ENCODE peak calls at places on chromosome 14, in seven cellular contexts. T is NT2/D1, H is HAP-1, B is psoas muscle, O is suprapubic skin, Q is mammary epithelial cell, V is thoracic aorta. F is an unnamed sample. For H3K4me1 and H3K9me3, the result is how much of the 10 kb centered on the place peaks cover.

GRCh38 chr14:79304279-79304678 is 907.0 kb downstream of the DIO2 start:
- DNase-seq in T (no peak), H (no peak), B (no peak), O (no peak), Q (no peak), V (no peak), F (no peak)

GRCh38 chr14:36027354-36027753 is 149.2 kb downstream of the PTCSC3 start:
- DNase-seq in T (no peak), H (no peak), B (no peak), O (no peak), Q (no peak), V (no peak), F (no peak)

GRCh38 chr14:73973497-73973896 is 23.4 kb downstream of the COQ6 start:
- DNase-seq in T (no peak), H (no peak), B (no peak), O (no peak), Q (no peak), V (no peak), F (no peak)

GRCh38 chr14:44963775-44964380 is 1.9 kb downstream of the TOGARAM1 start:
- DNase-seq in T (no peak), H (peak), B (no peak), O (no peak), Q (peak), V (no peak), F (no peak)

GRCh38 chr14:63562414-63562813 is 19.2 kb upstream of the PPP2R5E start:
- DNase-seq in T (no peak), H (no peak), B (no peak), O (no peak), Q (peak), V (no peak), F (no peak)

GRCh38 chr14:103302966-103303365 is 31.1 kb upstream of the EIF5 start:
- DNase-seq in T (no peak), H (no peak), B (no peak), O (no peak), Q (no peak), V (no peak), F (no peak)

GRCh38 chr14:90968025-90968424 is 92.4 kb downstream of the RPS6KA5 start:
- DNase-seq in T (no peak), H (no peak), B (no peak), O (no peak), Q (no peak), V (no peak), F (no peak)

GRCh38 chr14:85471744-85472143 is 58.2 kb upstream of the FLRT2 start:
- DNase-seq in T (no peak), H (no peak), B (no peak), O (no peak), Q (peak), V (no peak), F (no peak)

GRCh38 chr14:87888136-87888999 is 104.6 kb downstream of the GALC start:
- DNase-seq in T (peak), H (peak), B (peak), O (no peak), Q (no peak), V (no peak), F (no peak)

GRCh38 chr14:100012478-100012925 is 52.7 kb upstream of the EVL start:
- DNase-seq in T (no peak), H (no peak), B (no peak), O (no peak), Q (peak), V (no peak), F (no peak)

GRCh38 chr14:22536853-22537338 is 52.1 kb downstream of the DAD1 start:
- DNase-seq in T (no peak), H (no peak), B (peak), O (peak), Q (peak), V (peak), F (no peak)

GRCh38 chr14:99047436-99048110 is 224.4 kb downstream of the BCL11B start:
- DNase-seq in T (no peak), H (peak), B (no peak), O (peak), Q (peak), V (no peak), F (no peak)

GRCh38 chr14:103186894-103187586 is 63.8 kb downstream of the TNFAIP2 start:
- DNase-seq in T (peak), H (no peak), B (no peak), O (no peak), Q (no peak), V (no peak), F (no peak)

GRCh38 chr14:99733551-99734405 is 49.7 kb downstream of the CYP46A1 start:
- DNase-seq in T (no peak), H (no peak), B (peak), O (peak), Q (no peak), V (no peak), F (no peak)

GRCh38 chr14:66330916-66331315 is 155.3 kb upstream of the CCDC196 start:
- DNase-seq in T (no peak), H (no peak), B (no peak), O (no peak), Q (peak), V (no peak), F (no peak)

GRCh38 chr14:85248881-85249635 is 280.9 kb upstream of the FLRT2 start:
- DNase-seq in T (no peak), H (no peak), B (no peak), O (no peak), Q (peak), V (no peak), F (no peak)

GRCh38 chr14:31263485-31264133 is 56.0 kb upstream of the HECTD1 start:
- DNase-seq in T (no peak), H (no peak), B (peak), O (peak), Q (peak), V (peak), F (no peak)

DNA sequence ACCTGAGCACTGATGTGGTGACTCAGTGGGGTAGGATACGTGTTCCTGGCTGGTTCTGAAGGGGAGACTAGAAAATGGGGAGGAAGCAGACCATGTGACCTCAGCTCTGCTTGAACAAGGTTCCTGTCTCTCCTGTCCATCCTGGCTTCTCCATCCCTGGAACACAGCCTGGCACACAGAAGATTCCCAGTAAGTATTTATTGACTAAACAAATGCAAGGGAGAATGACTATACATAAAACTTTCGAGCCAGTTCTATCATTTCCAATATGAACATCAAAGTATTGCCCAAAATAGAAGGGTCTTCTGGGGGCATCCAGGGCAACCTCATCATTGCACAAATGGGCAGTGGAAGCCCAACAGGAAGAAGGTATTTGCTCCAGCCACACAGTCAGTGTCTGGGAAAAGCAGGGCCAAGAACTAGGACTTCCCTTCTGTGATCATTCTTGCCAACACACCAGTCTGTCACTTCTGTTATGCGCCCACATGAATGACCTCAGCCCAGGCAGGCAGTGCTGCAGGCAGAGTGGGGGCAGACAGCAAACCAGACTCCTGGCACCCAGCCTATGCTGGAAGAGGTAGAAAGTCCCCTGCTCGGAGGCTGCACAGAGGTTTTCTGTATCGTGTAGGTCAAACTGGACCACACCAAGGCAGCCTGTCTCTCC is 5.6 kb upstream of the SERPINA9 start:
- DNase-seq in T (no peak), H (no peak), B (no peak), O (no peak), Q (peak), V (no peak), F (no peak)
- H3K4me1 ChIP-seq in T (under half), H (under half), B (under half), O (under half), Q (under half), V (under half), F (under half)

GRCh38 chr14:104766863-104767633 is 14.1 kb downstream of the SIVA1 start:
- DNase-seq in T (no peak), H (peak), B (no peak), O (no peak), Q (no peak), V (no peak), F (no peak)

GRCh38 chr14:104768437-104769323 is 15.7 kb downstream of the SIVA1 start:
- DNase-seq in T (peak), H (peak), B (peak), O (peak), Q (peak), V (peak), F (peak)

GRCh38 chr14:104766256-104766862 is 13.4 kb downstream of the SIVA1 start:
- DNase-seq in T (no peak), H (no peak), B (no peak), O (no peak), Q (no peak), V (no peak), F (no peak)

GRCh38 chr14:104769324-104770071 is 16.6 kb downstream of the SIVA1 start:
- DNase-seq in T (no peak), H (no peak), B (no peak), O (no peak), Q (no peak), V (no peak), F (no peak)

DNA sequence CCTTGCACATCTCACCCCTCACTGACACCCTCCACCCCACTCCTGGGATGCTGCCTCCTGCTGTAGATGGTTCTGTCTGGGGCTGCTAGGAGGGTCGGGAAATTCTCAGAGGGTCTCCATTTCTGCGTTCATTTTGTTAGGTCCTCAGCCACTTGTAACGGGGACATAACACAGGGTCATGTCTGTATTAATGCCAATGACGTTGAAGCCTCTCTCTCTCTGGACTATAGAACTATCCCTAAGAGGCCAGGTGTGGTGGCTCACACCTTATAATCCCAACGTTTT is 14.6 kb downstream of the SIVA1 start:
- DNase-seq in T (no peak), H (no peak), B (no peak), O (no peak), Q (no peak), V (no peak), F (no peak)
- H3K9me3 ChIP-seq in T (under half), H (under half), B (under half), O (under half), Q (under half), V (under half), F (under half)

DNA sequence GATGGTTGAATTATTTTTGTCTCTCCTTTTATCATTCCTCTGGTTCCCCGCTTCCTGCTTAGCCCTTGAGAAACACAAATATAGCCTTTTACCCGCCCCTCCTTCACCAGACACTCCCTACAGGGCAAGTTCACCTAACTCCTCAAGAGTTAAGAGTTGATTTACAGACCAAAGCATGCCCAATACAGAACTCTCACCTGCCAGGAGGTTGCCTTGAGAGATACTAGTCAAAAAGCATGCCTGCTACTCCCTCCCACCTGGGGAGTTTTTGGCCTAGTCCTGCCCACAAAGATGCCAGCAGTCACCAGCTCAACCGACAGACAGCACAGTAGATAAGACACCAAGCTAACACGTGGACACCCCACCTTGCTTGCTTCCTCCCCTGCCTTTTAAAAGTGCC is 11.2 kb downstream of the LGMN start:
- DNase-seq in T (no peak), H (no peak), B (no peak), O (no peak), Q (no peak), V (no peak), F (no peak)
- H3K4me1 ChIP-seq in T (under half), H (under half), B (under half), O (under half), Q (under half), V (under half), F (under half)

GRCh38 chr14:32367501-32367900 is 38.4 kb downstream of the AKAP6 start:
- DNase-seq in T (no peak), H (no peak), B (no peak), O (no peak), Q (no peak), V (no peak), F (no peak)
- H3K9me3 ChIP-seq in T (under half), H (under half), B (under half), O (under half), Q (under half), V (under half), F (under half)

GRCh38 chr14:55349565-55349964 is 62.1 kb downstream of the ATG14 start:
- DNase-seq in T (no peak), H (no peak), B (no peak), O (no peak), Q (no peak), V (no peak), F (no peak)

GRCh38 chr14:55350461-55350860 is 61.2 kb downstream of the ATG14 start:
- DNase-seq in T (no peak), H (no peak), B (no peak), O (no peak), Q (no peak), V (no peak), F (no peak)

GRCh38 chr14:55348766-55349453 is 62.7 kb downstream of the ATG14 start:
- DNase-seq in T (no peak), H (no peak), B (no peak), O (no peak), Q (peak), V (no peak), F (no peak)

GRCh38 chr14:55352201-55352600 is 59.4 kb downstream of the ATG14 start:
- DNase-seq in T (no peak), H (no peak), B (no peak), O (no peak), Q (no peak), V (no peak), F (no peak)

DNA sequence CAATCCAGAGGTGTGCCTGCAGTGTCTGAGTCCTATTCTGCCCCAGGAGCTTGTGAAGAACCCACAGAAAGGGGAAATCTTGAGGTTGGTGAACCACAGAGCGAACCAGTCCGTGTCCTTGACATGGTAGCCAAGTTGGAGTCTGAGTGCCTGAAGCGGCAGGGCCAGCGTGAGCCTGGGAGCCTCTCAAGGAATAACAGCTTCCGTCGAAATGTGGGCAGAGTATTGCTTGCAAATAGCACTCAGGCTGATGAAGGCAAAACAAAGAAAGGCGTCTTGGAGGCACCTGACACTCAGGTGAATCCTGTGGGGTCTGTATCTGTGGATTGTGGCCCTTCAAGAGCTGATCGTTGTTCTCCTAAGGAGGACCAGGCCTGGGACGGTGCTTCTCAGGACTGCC is 60.5 kb downstream of the ATG14 start:
- DNase-seq in T (no peak), H (no peak), B (no peak), O (no peak), Q (no peak), V (no peak), F (no peak)
- H3K4me1 ChIP-seq in T (under half), H (under half), B (under half), O (under half), Q (under half), V (under half), F (half or more)

DNA sequence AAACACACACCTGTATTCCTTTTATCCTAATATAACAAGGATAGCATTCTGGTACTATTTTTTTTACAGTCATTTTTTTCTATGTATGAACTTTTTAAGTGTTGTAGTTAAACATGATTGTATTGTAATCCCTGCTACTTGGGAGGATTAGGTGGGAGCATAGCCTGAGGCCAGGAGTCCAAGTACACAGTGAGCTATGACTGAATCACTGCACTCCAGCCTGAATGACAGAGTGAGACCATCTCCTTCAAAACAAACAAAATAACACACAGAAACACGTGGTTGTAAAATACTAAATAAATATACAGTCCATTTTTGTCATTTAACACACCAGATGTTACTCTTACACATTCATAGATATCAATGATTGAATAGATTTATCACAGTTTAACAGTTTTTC is 56.9 kb downstream of the MAP4K5 start:
- DNase-seq in T (no peak), H (peak), B (no peak), O (no peak), Q (peak), V (no peak), F (no peak)
- H3K9me3 ChIP-seq in T (under half), H (under half), B (under half), O (under half), Q (under half), V (under half), F (under half)

DNA sequence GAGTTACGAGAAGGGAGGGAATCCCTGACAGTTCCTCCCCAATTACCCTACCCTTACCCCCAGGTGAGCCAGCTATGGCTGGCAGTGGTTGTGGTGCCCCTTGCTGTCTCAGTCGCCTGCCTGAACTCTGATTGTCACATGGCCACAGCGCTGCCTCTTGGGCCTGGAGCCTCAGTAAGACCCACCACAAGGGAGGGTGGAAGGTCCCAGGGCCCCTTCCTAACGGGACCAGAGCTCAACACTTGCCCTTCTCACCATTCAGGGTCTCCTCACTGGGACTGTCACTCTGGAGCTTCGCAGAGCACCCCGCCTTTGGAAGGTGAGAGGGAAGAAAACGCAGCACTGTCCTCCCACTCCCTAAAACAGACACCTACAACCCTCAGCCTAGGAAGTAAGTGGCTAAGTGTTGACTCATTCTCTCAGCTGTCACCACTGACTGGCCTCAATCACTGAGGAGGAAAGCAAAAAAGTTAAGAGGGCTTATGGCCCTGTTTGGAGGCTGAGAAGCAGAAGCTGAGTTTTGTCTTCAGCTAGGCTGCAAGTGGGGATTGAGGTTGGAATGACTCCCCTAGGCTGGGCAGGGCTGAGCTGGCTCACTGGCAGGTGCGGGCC is 1.0 kb downstream of the TMEM253 start:
- DNase-seq in T (no peak), H (no peak), B (no peak), O (no peak), Q (no peak), V (no peak), F (no peak)
- H3K4me1 ChIP-seq in T (under half), H (under half), B (under half), O (half or more), Q (half or more), V (under half), F (half or more)

GRCh38 chr14:27222671-27223070 is 624.8 kb upstream of the NOVA1 start:
- DNase-seq in T (no peak), H (no peak), B (no peak), O (no peak), Q (no peak), V (no peak), F (no peak)
- H3K9me3 ChIP-seq in T (under half), H (under half), B (under half), O (under half), Q (under half), V (under half), F (under half)

DNA sequence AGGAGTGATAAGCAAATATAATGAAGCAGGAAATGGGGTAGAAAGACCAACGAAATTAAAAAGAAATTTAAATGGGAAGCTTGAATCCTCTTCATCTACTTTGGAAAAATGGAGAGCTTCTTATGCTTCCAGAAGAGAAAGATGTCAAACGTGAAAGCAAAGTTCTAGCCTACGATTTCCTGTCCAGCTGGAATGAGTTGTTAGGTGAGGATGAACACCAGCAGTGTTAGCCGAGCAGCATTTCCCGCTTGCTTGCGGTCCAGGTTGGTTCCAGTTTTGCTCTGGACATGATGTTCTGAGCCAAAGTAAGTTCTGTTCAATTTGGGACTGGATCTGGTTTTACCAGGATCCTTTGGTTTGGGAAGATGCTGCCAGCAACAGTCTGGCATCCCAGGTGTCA is 78.9 kb downstream of the DACT1 start:
- DNase-seq in T (no peak), H (no peak), B (no peak), O (no peak), Q (no peak), V (no peak), F (no peak)
- H3K4me1 ChIP-seq in T (under half), H (under half), B (under half), O (under half), Q (under half), V (under half), F (under half)

GRCh38 chr14:106039400-106039799 is 513.0 kb downstream of the TMEM121 start:
- DNase-seq in T (no peak), H (peak), B (no peak), O (no peak), Q (no peak), V (no peak), F (no peak)

DNA sequence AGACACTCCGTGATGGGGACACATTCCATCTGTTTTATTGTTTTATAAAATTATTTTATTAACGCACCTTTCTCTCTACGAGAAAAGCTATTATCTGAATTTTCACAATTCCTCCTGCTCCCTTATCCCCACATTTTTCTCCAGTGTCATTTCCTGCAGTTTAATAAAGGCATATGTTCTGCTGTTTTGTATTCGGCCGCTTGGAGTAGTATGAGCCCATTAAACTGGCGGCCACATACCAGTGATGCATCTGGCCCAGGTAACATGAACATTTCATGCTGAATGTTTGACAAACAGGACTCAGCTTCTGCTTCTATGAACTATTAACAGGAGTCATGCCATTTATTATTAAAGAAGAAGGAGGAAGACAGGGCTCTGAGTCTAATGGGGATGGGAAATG is 511.0 kb downstream of the TMEM121 start:
- DNase-seq in T (no peak), H (no peak), B (no peak), O (no peak), Q (no peak), V (no peak), F (no peak)
- H3K9me3 ChIP-seq in T (under half), H (under half), B (under half), O (under half), Q (under half), V (under half), F (under half)